ENCODE peak calls at places on chromosomes 7 and 10, in four cellular contexts. One of them, this sample, is unnamed.

GRCh38 chr7:937851-938484 is 16.5 kb downstream of the ADAP1 start:
- DNase-seq in HFFc6: no peak
- DNase-seq in epithelial cell of esophagus: no peak
- DNase-seq in keratinocyte: no peak
- DNase-seq in this sample: no peak

GRCh38 chr10:97714401-97715258 is 1.1 kb downstream of the MARVELD1 start:
- DNase-seq in HFFc6: peak
- DNase-seq in epithelial cell of esophagus: peak
- DNase-seq in keratinocyte: peak
- DNase-seq in this sample: peak

GRCh38 chr10:12768156-12768731 is 233.3 kb downstream of the CCDC3 start:
- DNase-seq in HFFc6: no peak
- DNase-seq in epithelial cell of esophagus: peak
- DNase-seq in keratinocyte: no peak
- DNase-seq in this sample: no peak

GRCh38 chr10:52030051-52030867 is 283.8 kb upstream of the DKK1 start:
- DNase-seq in HFFc6: no peak
- DNase-seq in epithelial cell of esophagus: no peak
- DNase-seq in keratinocyte: no peak
- DNase-seq in this sample: no peak

GRCh38 chr10:131816157-131816775 is 84.5 kb upstream of the PPP2R2D start:
- DNase-seq in HFFc6: no peak
- DNase-seq in epithelial cell of esophagus: no peak
- DNase-seq in keratinocyte: no peak
- DNase-seq in this sample: no peak

GRCh38 chr10:101894742-101895141 is 51.1 kb upstream of the KCNIP2 start:
- DNase-seq in HFFc6: no peak
- DNase-seq in epithelial cell of esophagus: no peak
- DNase-seq in keratinocyte: no peak
- DNase-seq in this sample: no peak

GRCh38 chr7:45033261-45033930 is 33.4 kb downstream of the CCM2 start:
- DNase-seq in HFFc6: peak
- DNase-seq in epithelial cell of esophagus: peak
- DNase-seq in keratinocyte: no peak
- DNase-seq in this sample: no peak

GRCh38 chr10:28072573-28072972 is 73.7 kb upstream of the ODAD2 start:
- DNase-seq in HFFc6: peak
- DNase-seq in epithelial cell of esophagus: peak
- DNase-seq in keratinocyte: no peak
- DNase-seq in this sample: no peak

GRCh38 chr10:121158988-121159579 is 307.9 kb downstream of the WDR11 start:
- DNase-seq in HFFc6: no peak
- DNase-seq in epithelial cell of esophagus: peak
- DNase-seq in keratinocyte: peak
- DNase-seq in this sample: no peak

GRCh38 chr10:34121125-34121973 is 693.7 kb downstream of the PARD3 start:
- DNase-seq in HFFc6: no peak
- DNase-seq in epithelial cell of esophagus: no peak
- DNase-seq in keratinocyte: no peak
- DNase-seq in this sample: no peak

GRCh38 chr7:132500727-132501410 is 75.4 kb downstream of the PLXNA4 start:
- DNase-seq in HFFc6: no peak
- DNase-seq in epithelial cell of esophagus: no peak
- DNase-seq in keratinocyte: no peak
- DNase-seq in this sample: no peak

GRCh38 chr10:17026686-17027485 is 102.7 kb downstream of the CUBN start:
- DNase-seq in HFFc6: peak
- DNase-seq in epithelial cell of esophagus: peak
- DNase-seq in keratinocyte: no peak
- DNase-seq in this sample: no peak

GRCh38 chr10:125344573-125345121 is 184.3 kb upstream of the CTBP2 start:
- DNase-seq in HFFc6: no peak
- DNase-seq in epithelial cell of esophagus: no peak
- DNase-seq in keratinocyte: no peak
- DNase-seq in this sample: no peak

GRCh38 chr10:70277396-70278030 is 6.3 kb downstream of the NPFFR1 start:
- DNase-seq in HFFc6: no peak
- DNase-seq in epithelial cell of esophagus: no peak
- DNase-seq in keratinocyte: no peak
- DNase-seq in this sample: no peak

GRCh38 chr10:43822509-43823236 is 174.0 kb upstream of the ZNF32 start:
- DNase-seq in HFFc6: no peak
- DNase-seq in epithelial cell of esophagus: no peak
- DNase-seq in keratinocyte: no peak
- DNase-seq in this sample: no peak

GRCh38 chr10:13717936-13718772 is 131.4 kb downstream of the PRPF18 start:
- DNase-seq in HFFc6: peak
- DNase-seq in epithelial cell of esophagus: peak
- DNase-seq in keratinocyte: peak
- DNase-seq in this sample: peak

GRCh38 chr7:42236266-42237161 is 495 bp downstream of the GLI3 start:
- DNase-seq in HFFc6: peak
- DNase-seq in epithelial cell of esophagus: peak
- DNase-seq in keratinocyte: no peak
- DNase-seq in this sample: peak

GRCh38 chr10:71706216-71707121 is 13.1 kb downstream of the C10orf105 start:
- DNase-seq in HFFc6: no peak
- DNase-seq in epithelial cell of esophagus: no peak
- DNase-seq in keratinocyte: no peak
- DNase-seq in this sample: no peak

GRCh38 chr7:101166909-101167644 is 1.7 kb upstream of the VGF start:
- DNase-seq in HFFc6: no peak
- DNase-seq in epithelial cell of esophagus: no peak
- DNase-seq in keratinocyte: no peak
- DNase-seq in this sample: no peak

GRCh38 chr10:104256335-104257080 is 1.8 kb downstream of the GSTO1 start:
- DNase-seq in HFFc6: no peak
- DNase-seq in epithelial cell of esophagus: peak
- DNase-seq in keratinocyte: no peak
- DNase-seq in this sample: no peak

GRCh38 chr10:32961892-32962369 is 3.9 kb upstream of the ITGB1 start:
- DNase-seq in HFFc6: peak
- DNase-seq in epithelial cell of esophagus: peak
- DNase-seq in keratinocyte: no peak
- DNase-seq in this sample: no peak

GRCh38 chr10:66215005-66215404 is 710.8 kb upstream of the LRRTM3 start:
- DNase-seq in HFFc6: no peak
- DNase-seq in epithelial cell of esophagus: peak
- DNase-seq in keratinocyte: no peak
- DNase-seq in this sample: no peak
- TF ChIP-seq CTCF in HFFc6: peak
- TF ChIP-seq CTCF in epithelial cell of esophagus: peak
- TF ChIP-seq CTCF in keratinocyte: peak
- TF ChIP-seq CTCF in this sample: no peak

GRCh38 chr7:90313908-90314307 is 7.2 kb downstream of the FAM237B start:
- DNase-seq in HFFc6: no peak
- DNase-seq in epithelial cell of esophagus: no peak
- DNase-seq in keratinocyte: no peak
- DNase-seq in this sample: no peak
- TF ChIP-seq CTCF in HFFc6: no peak
- TF ChIP-seq CTCF in epithelial cell of esophagus: no peak
- TF ChIP-seq CTCF in keratinocyte: no peak
- TF ChIP-seq CTCF in this sample: no peak

GRCh38 chr7:123716877-123717276 is 31.9 kb downstream of the WASL start:
- DNase-seq in HFFc6: no peak
- DNase-seq in epithelial cell of esophagus: peak
- DNase-seq in keratinocyte: no peak
- DNase-seq in this sample: no peak
- TF ChIP-seq CTCF in HFFc6: peak
- TF ChIP-seq CTCF in epithelial cell of esophagus: no peak
- TF ChIP-seq CTCF in keratinocyte: no peak
- TF ChIP-seq CTCF in this sample: no peak

GRCh38 chr10:87706731-87707130 is 47.1 kb downstream of the PAPSS2 start:
- DNase-seq in HFFc6: peak
- DNase-seq in epithelial cell of esophagus: no peak
- DNase-seq in keratinocyte: no peak
- DNase-seq in this sample: no peak

GRCh38 chr10:87702973-87703294 is 43.3 kb downstream of the PAPSS2 start:
- DNase-seq in HFFc6: no peak
- DNase-seq in epithelial cell of esophagus: no peak
- DNase-seq in keratinocyte: no peak
- DNase-seq in this sample: no peak

GRCh38 chr10:87705339-87705738 is 45.7 kb downstream of the PAPSS2 start:
- DNase-seq in HFFc6: peak
- DNase-seq in epithelial cell of esophagus: peak
- DNase-seq in keratinocyte: no peak
- DNase-seq in this sample: no peak

GRCh38 chr10:87700031-87700796 is 40.5 kb downstream of the PAPSS2 start:
- DNase-seq in HFFc6: peak
- DNase-seq in epithelial cell of esophagus: peak
- DNase-seq in keratinocyte: no peak
- DNase-seq in this sample: no peak

DNA sequence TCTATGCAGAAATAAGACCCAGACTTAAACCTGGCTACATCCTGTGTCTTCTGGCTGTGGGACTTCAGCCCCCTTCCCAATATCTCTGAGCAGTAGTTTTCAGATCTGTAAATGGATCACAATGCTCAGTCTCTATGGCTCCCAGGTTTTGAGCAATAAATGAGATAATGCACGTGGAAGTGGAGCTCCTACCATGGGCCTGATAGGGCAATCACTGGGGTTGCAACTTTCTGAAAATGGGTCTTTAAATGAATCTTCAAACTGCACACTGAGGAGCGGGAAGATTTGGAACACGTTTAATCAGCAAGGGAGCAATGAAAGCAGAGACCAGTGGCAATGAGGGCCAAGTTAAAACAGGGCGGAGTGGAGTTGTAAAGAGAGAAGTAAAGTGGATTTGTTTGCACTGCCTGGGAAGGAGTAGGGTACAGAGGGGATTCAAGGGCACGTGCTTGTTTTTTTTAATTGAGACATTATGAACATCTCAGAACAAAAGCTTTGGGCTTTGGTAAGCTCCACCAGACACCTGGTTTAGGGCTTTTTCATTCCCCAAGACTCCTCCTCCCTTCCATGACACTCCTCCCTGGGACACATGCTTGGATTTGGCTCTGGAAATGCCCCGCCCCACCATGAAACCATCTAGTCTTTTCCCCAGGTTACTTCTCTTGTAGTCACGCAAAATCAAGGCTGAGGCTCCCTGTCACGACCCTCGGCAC is 42.7 kb downstream of the PAPSS2 start:
- DNase-seq in HFFc6: no peak
- DNase-seq in epithelial cell of esophagus: no peak
- DNase-seq in keratinocyte: no peak
- DNase-seq in this sample: no peak
- TF ChIP-seq CTCF in HFFc6: no peak
- TF ChIP-seq CTCF in epithelial cell of esophagus: no peak
- TF ChIP-seq CTCF in keratinocyte: no peak
- TF ChIP-seq CTCF in this sample: no peak

GRCh38 chr7:96637531-96637930 is 72.1 kb downstream of the SEM1 start:
- DNase-seq in HFFc6: no peak
- DNase-seq in epithelial cell of esophagus: no peak
- DNase-seq in keratinocyte: no peak
- DNase-seq in this sample: no peak

GRCh38 chr7:96638669-96639068 is 71.0 kb downstream of the SEM1 start:
- DNase-seq in HFFc6: no peak
- DNase-seq in epithelial cell of esophagus: no peak
- DNase-seq in keratinocyte: no peak
- DNase-seq in this sample: no peak

GRCh38 chr7:96636979-96637378 is 72.7 kb downstream of the SEM1 start:
- DNase-seq in HFFc6: no peak
- DNase-seq in epithelial cell of esophagus: no peak
- DNase-seq in keratinocyte: no peak
- DNase-seq in this sample: no peak

GRCh38 chr7:96636342-96636865 is 73.2 kb downstream of the SEM1 start:
- DNase-seq in HFFc6: no peak
- DNase-seq in epithelial cell of esophagus: no peak
- DNase-seq in keratinocyte: no peak
- DNase-seq in this sample: no peak

GRCh38 chr7:96640054-96640453 is 69.6 kb downstream of the SEM1 start:
- DNase-seq in HFFc6: no peak
- DNase-seq in epithelial cell of esophagus: peak
- DNase-seq in keratinocyte: no peak
- DNase-seq in this sample: no peak
- TF ChIP-seq CTCF in HFFc6: no peak
- TF ChIP-seq CTCF in epithelial cell of esophagus: no peak
- TF ChIP-seq CTCF in keratinocyte: no peak
- TF ChIP-seq CTCF in this sample: no peak

GRCh38 chr7:151204383-151205032 is 5.8 kb downstream of the H2BK1 start:
- DNase-seq in HFFc6: no peak
- DNase-seq in epithelial cell of esophagus: peak
- DNase-seq in keratinocyte: no peak
- DNase-seq in this sample: no peak
- TF ChIP-seq CTCF in HFFc6: no peak
- TF ChIP-seq CTCF in epithelial cell of esophagus: peak
- TF ChIP-seq CTCF in keratinocyte: no peak
- TF ChIP-seq CTCF in this sample: no peak

DNA sequence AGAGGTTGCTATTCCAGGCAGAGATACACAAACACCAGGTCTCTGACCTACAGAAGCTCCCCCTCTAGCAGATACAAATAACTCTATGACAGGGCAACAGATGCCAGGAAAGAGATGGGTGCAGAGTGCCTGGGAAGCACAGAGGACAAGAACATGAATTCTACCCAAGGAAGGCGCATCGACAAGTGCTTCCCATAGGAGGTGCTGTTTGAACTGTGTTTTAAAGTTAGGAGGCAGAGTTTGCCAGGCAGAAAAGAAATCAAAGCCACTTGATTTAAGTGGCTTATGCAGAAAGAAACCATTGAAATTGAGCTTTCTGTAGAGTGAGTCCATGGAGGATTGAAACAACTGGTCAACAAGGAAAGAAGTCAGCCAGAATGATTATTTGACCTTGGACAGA is 35.3 kb upstream of the EGR2 start:
- DNase-seq in HFFc6: no peak
- DNase-seq in epithelial cell of esophagus: peak
- DNase-seq in keratinocyte: no peak
- DNase-seq in this sample: no peak
- TF ChIP-seq CTCF in HFFc6: peak
- TF ChIP-seq CTCF in epithelial cell of esophagus: peak
- TF ChIP-seq CTCF in keratinocyte: peak
- TF ChIP-seq CTCF in this sample: no peak

This sample was measured in lower leg skin.